ENCODE peak calls at places on chromosomes 2 and 18, in eight cellular contexts. M is smooth muscle cell of the brain vasculature, Y is T-helper 1 cell, U is HFFc6, N is mesendoderm, R is NCI-H82, B is H4, P is cardiac fibroblast. T is an unnamed sample.

GRCh38 chr2:233940376-233941276 is 23.5 kb downstream of the TRPM8 start:
- DNase-seq in M (no peak), Y (no peak), U (no peak), N (no peak), R (no peak), B (no peak), P (no peak), T (no peak)

GRCh38 chr2:162258686-162259085 is 15.4 kb upstream of the FAP start:
- DNase-seq in M (no peak), Y (no peak), U (peak), N (no peak), R (no peak), B (no peak), P (peak), T (no peak)

GRCh38 chr2:104841694-104842093 is 12.2 kb upstream of the POU3F3 start:
- DNase-seq in M (no peak), Y (no peak), U (no peak), N (no peak), R (no peak), B (no peak), P (no peak), T (no peak)

GRCh38 chr2:234245945-234246344 is 195.4 kb downstream of the SPP2 start:
- DNase-seq in M (peak), Y (no peak), U (peak), N (peak), R (no peak), B (peak), P (peak), T (no peak)

GRCh38 chr2:133418671-133419070 is 149.6 kb downstream of the NCKAP5 start:
- DNase-seq in M (no peak), Y (no peak), U (no peak), N (no peak), R (no peak), B (no peak), P (no peak), T (no peak)

GRCh38 chr2:202237787-202238233 is 587 bp downstream of the SUMO1 start:
- DNase-seq in M (no peak), Y (peak), U (peak), N (peak), R (peak), B (peak), P (peak), T (no peak)

GRCh38 chr18:13797157-13797611 is 26.8 kb upstream of the MC5R start:
- DNase-seq in M (no peak), Y (no peak), U (no peak), N (no peak), R (no peak), B (no peak), P (peak), T (no peak)

GRCh38 chr2:870426-870825 is 80.2 kb upstream of the SNTG2 start:
- DNase-seq in M (no peak), Y (no peak), U (no peak), N (no peak), R (no peak), B (no peak), P (no peak), T (no peak)

GRCh38 chr2:177646791-177647190 is 254.2 kb downstream of the AGPS start:
- DNase-seq in M (no peak), Y (no peak), U (no peak), N (no peak), R (peak), B (no peak), P (no peak), T (no peak)

GRCh38 chr2:158990397-158991209 is 22.2 kb downstream of the TANC1 start:
- DNase-seq in M (no peak), Y (no peak), U (peak), N (peak), R (no peak), B (peak), P (peak), T (no peak)

GRCh38 chr18:74981476-74981875 is 227.5 kb downstream of the PTGR3 start:
- DNase-seq in M (no peak), Y (no peak), U (no peak), N (no peak), R (no peak), B (no peak), P (no peak), T (no peak)

GRCh38 chr18:23077493-23078256 is 57.6 kb upstream of the CABLES1 start:
- DNase-seq in M (no peak), Y (peak), U (no peak), N (peak), R (no peak), B (peak), P (peak), T (no peak)

GRCh38 chr2:219434718-219435525 is at the start of gene SPEG:
- DNase-seq in M (no peak), Y (no peak), U (no peak), N (no peak), R (no peak), B (no peak), P (no peak), T (no peak)

GRCh38 chr2:113818382-113818951 is 62.0 kb upstream of the SLC35F5 start:
- DNase-seq in M (peak), Y (no peak), U (peak), N (peak), R (peak), B (peak), P (peak), T (no peak)

GRCh38 chr18:8232791-8233190 is 376.4 kb upstream of the RAB12 start:
- DNase-seq in M (no peak), Y (no peak), U (no peak), N (peak), R (no peak), B (no peak), P (no peak), T (no peak)

GRCh38 chr2:43402452-43402937 is 176.1 kb upstream of the ZFP36L2 start:
- DNase-seq in M (no peak), Y (no peak), U (no peak), N (no peak), R (no peak), B (no peak), P (no peak), T (no peak)

GRCh38 chr2:206323033-206323432 is 48.6 kb downstream of the ZDBF2 start:
- DNase-seq in M (no peak), Y (no peak), U (no peak), N (no peak), R (no peak), B (no peak), P (no peak), T (no peak)

GRCh38 chr2:177010134-177010533 is 202.5 kb upstream of the HNRNPA3 start:
- DNase-seq in M (no peak), Y (no peak), U (no peak), N (no peak), R (no peak), B (no peak), P (no peak), T (no peak)

GRCh38 chr2:226155476-226155875 is 644.1 kb downstream of the IRS1 start:
- DNase-seq in M (no peak), Y (no peak), U (no peak), N (no peak), R (no peak), B (no peak), P (no peak), T (no peak)

GRCh38 chr2:21740529-21740928 is 616.8 kb downstream of the TDRD15 start:
- DNase-seq in M (no peak), Y (no peak), U (no peak), N (no peak), R (no peak), B (no peak), P (peak), T (no peak)

GRCh38 chr2:58633576-58634365 is 392.6 kb upstream of the FANCL start:
- DNase-seq in M (peak), Y (no peak), U (peak), N (peak), R (peak), B (peak), P (peak), T (no peak)

GRCh38 chr2:178101321-178102079 is 10.7 kb upstream of the RBM45 start:
- DNase-seq in M (no peak), Y (no peak), U (peak), N (peak), R (no peak), B (no peak), P (peak), T (no peak)

GRCh38 chr2:55482186-55482945 is 37.2 kb upstream of the CFAP36 start:
- DNase-seq in M (no peak), Y (no peak), U (no peak), N (peak), R (peak), B (peak), P (peak), T (peak)

GRCh38 chr2:73013941-73014340 is 57.6 kb downstream of the SFXN5 start:
- DNase-seq in M (no peak), Y (no peak), U (no peak), N (no peak), R (no peak), B (no peak), P (peak), T (no peak)

T was measured in NCI-H524 treated with DMSO at 0.1 percent for 48 hours.